ENCODE peak calls at places on chromosomes 12 and 14, in seven cellular contexts. O is AG04449, S is tibial nerve, J is pancreas, W is mammary epithelial cell, B is A549, X is lung. G is an unnamed sample.

GRCh38 chr14:79436325-79436724 is 775.0 kb downstream of the DIO2 start:
- DNase-seq in B (no peak), J (no peak), S (no peak), W (no peak), O (peak), X (no peak), G (no peak)

GRCh38 chr12:110555509-110556406 is 27.4 kb downstream of the PPTC7 start:
- DNase-seq in B (no peak), W (peak), X (no peak), S (no peak), O (peak), J (no peak), G (no peak)

GRCh38 chr12:10153271-10154144 is 18.4 kb downstream of the OLR1 start:
- DNase-seq in B (peak), X (peak), O (no peak), W (peak), S (peak), J (peak), G (peak)

GRCh38 chr12:94276725-94277124 is 128.3 kb downstream of the PLXNC1 start:
- DNase-seq in B (no peak), X (no peak), W (no peak), J (no peak), S (no peak), O (no peak), G (no peak)

GRCh38 chr14:35122696-35123387 is 490 bp downstream of the PRORP start:
- DNase-seq in J (no peak), W (peak), X (no peak), S (no peak), O (no peak), B (peak), G (no peak)

GRCh38 chr14:92135269-92135668 is 13.5 kb downstream of the CPSF2 start:
- DNase-seq in J (no peak), S (no peak), B (peak), W (peak), O (no peak), X (no peak), G (no peak)

GRCh38 chr14:104432611-104433231 is 146.8 kb upstream of the C14orf180 start:
- DNase-seq in B (no peak), W (no peak), S (no peak), O (no peak), X (no peak), J (no peak), G (no peak)

GRCh38 chr14:61525293-61526011 is 169.9 kb upstream of the HIF1A start:
- DNase-seq in W (peak), B (peak), J (peak), X (peak), S (peak), O (no peak), G (no peak)

GRCh38 chr12:94092516-94093241 is 55.7 kb upstream of the PLXNC1 start:
- DNase-seq in X (no peak), B (no peak), W (peak), J (no peak), O (no peak), S (peak), G (no peak)

GRCh38 chr12:1657616-1658167 is 28.7 kb downstream of the WNT5B start:
- DNase-seq in X (no peak), B (no peak), W (no peak), S (no peak), J (no peak), O (no peak), G (no peak)

GRCh38 chr14:105275267-105275946 is 25.4 kb downstream of the BRF1 start:
- DNase-seq in X (no peak), J (no peak), B (no peak), W (no peak), S (peak), O (peak), G (no peak)

GRCh38 chr12:77122236-77122635 is 56.9 kb upstream of the E2F7 start:
- DNase-seq in B (no peak), W (peak), J (no peak), S (no peak), O (peak), X (no peak), G (no peak)

GRCh38 chr14:65639216-65639615 is 226.7 kb downstream of the FUT8 start:
- DNase-seq in O (no peak), S (no peak), X (no peak), B (no peak), J (no peak), W (peak), G (no peak)

GRCh38 chr12:32947203-32947795 is 50.7 kb upstream of the PKP2 start:
- DNase-seq in S (no peak), B (peak), J (no peak), X (no peak), W (peak), O (no peak), G (no peak)

GRCh38 chr14:99752486-99753121 is 40.6 kb upstream of the EML1 start:
- DNase-seq in W (peak), O (no peak), B (no peak), X (no peak), J (no peak), S (no peak), G (no peak)

GRCh38 chr12:21416611-21417121 is 20.8 kb upstream of the PYROXD1 start:
- DNase-seq in W (no peak), X (no peak), J (no peak), S (no peak), B (no peak), O (peak), G (no peak)

GRCh38 chr12:44193281-44193680 is 357.4 kb downstream of the TMEM117 start:
- DNase-seq in X (no peak), B (no peak), W (peak), O (no peak), J (no peak), S (no peak), G (no peak)

GRCh38 chr12:116582610-116583009 is 23.4 kb downstream of the MAP1LC3B2 start:
- DNase-seq in S (no peak), W (no peak), X (peak), J (no peak), O (no peak), B (no peak), G (no peak)

GRCh38 chr14:60195179-60195810 is 30.1 kb upstream of the DHRS7 start:
- DNase-seq in W (no peak), S (no peak), J (no peak), X (no peak), O (no peak), B (no peak), G (no peak)

GRCh38 chr14:103856105-103856504 is 8.7 kb upstream of the PPP1R13B start:
- DNase-seq in B (no peak), J (no peak), O (no peak), W (no peak), X (no peak), S (no peak), G (no peak)

DNA sequence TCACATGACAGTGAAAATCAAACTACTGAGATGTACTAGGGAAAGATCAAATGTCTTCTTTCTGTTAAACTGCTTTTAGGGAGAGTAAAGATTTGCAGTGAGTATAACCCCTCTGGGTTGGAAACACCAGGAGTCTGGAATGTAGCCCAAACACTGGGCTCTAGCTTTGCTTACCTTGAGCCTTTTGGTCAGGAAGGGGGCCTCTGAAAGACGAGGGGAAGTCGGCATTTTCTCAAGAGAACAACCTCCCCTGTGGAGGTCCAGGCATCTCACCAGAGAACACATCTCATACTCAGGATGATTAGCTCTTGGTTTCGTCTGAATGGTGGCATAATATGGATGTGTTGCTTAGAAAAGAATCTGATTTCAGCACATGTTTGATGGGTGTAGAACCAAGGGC is 169.0 kb downstream of the ZFP36L1 start:
- DNase-seq in O (no peak), J (no peak), X (no peak), B (no peak), S (no peak), W (no peak), G (no peak)
- TF ChIP-seq CTCF in O (no peak), J (no peak), X (no peak), B (no peak), S (no peak), W (no peak), G (no peak)

GRCh38 chr12:112606611-112607366 is 184.8 kb upstream of the RPH3A start:
- DNase-seq in O (no peak), J (no peak), W (no peak), B (no peak), X (no peak), S (no peak), G (no peak)
- TF ChIP-seq CTCF in O (no peak), J (no peak), W (no peak), B (no peak), X (no peak), S (no peak), G (no peak)

DNA sequence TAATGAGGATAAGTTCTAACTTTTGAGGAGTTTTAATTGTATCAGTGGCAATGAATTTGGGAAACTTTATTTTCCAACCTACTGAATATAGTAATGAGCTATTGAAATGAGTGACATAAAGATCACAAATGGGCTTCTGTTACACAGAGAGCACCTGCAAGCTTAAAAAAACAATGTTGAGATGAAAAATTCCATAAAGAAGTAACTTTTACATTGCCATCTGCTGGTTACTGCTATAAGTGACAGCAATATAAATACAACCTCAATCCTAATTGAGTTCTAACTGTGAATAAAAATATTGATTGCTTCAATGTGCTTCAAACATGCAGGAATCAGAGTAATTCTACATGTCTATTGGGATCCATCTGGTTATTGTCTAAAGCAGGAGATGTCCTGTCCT is 14.2 kb downstream of the WIF1 start:
- DNase-seq in B (peak), J (no peak), X (no peak), S (no peak), W (no peak), O (no peak), G (no peak)
- TF ChIP-seq CTCF in B (peak), J (peak), X (no peak), S (no peak), W (peak), O (peak), G (no peak)

GRCh38 chr14:93137864-93138263 is 22.1 kb upstream of the ITPK1 start:
- DNase-seq in W (peak), O (no peak), S (no peak), B (no peak), X (peak), J (peak), G (no peak)
- TF ChIP-seq CTCF in W (no peak), O (no peak), S (no peak), B (no peak), X (no peak), J (peak), G (no peak)

GRCh38 chr14:76309572-76310551 is 66.1 kb upstream of the ESRRB start:
- DNase-seq in J (no peak), S (no peak), X (no peak), O (no peak), B (no peak), W (no peak), G (no peak)
- TF ChIP-seq CTCF in J (no peak), S (no peak), X (no peak), O (no peak), B (no peak), W (no peak), G (no peak)